ENCODE peak calls at places on chromosomes 3 and 15, in ten cellular contexts. V is heart left ventricle, T is esophagus squamous epithelium, B is body of pancreas, K is psoas muscle, D is adrenal gland, X is fibroblast of lung, I is OCI-LY7, W is IMR-90, U is HCT116. F is an unnamed sample. For H3K4me1, the result is how much of the 10 kb centered on the place peaks cover.

GRCh38 chr3:48674505-48674904 is 11.2 kb downstream of the NCKIPSD start:
- DNase-seq in X (no peak), K (no peak), U (no peak), V (no peak), W (no peak), T (no peak), I (no peak), B (no peak), D (no peak), F (no peak)

GRCh38 chr3:190378240-190378891 is 9.6 kb upstream of the CLDN16 start:
- DNase-seq in W (peak), K (peak), V (no peak), D (peak), I (no peak), X (peak), T (no peak), U (no peak), B (peak), F (peak)

GRCh38 chr15:52802110-52802509 is 12.0 kb upstream of the ONECUT1 start:
- DNase-seq in X (no peak), U (no peak), B (no peak), V (no peak), I (no peak), D (no peak), K (no peak), T (no peak), W (no peak), F (no peak)

GRCh38 chr3:100782359-100782758 is 73.1 kb downstream of the TFG start:
- DNase-seq in U (no peak), D (no peak), B (no peak), T (no peak), K (no peak), X (peak), W (no peak), I (no peak), V (no peak), F (no peak)

GRCh38 chr3:189392969-189393368 is 221.2 kb downstream of the TPRG1 start:
- DNase-seq in U (peak), V (no peak), T (no peak), B (peak), X (no peak), W (no peak), K (no peak), I (no peak), D (no peak), F (no peak)

GRCh38 chr3:170076715-170077238 is 39.0 kb downstream of the GPR160 start:
- DNase-seq in W (peak), T (no peak), X (peak), B (no peak), K (no peak), D (no peak), I (peak), U (no peak), V (no peak), F (peak)

GRCh38 chr3:16741103-16741758 is 136.0 kb upstream of the DAZL start:
- DNase-seq in X (peak), K (peak), D (peak), B (no peak), V (no peak), T (no peak), I (no peak), U (no peak), W (peak), F (no peak)

GRCh38 chr3:52086939-52087675 is 30.7 kb upstream of the DUSP7 start:
- DNase-seq in D (no peak), B (no peak), V (no peak), K (no peak), W (peak), T (no peak), U (no peak), X (no peak), I (no peak), F (peak)

GRCh38 chr15:80208758-80209734 is 43.0 kb downstream of the CTXND1 start:
- DNase-seq in X (no peak), B (no peak), I (no peak), K (no peak), W (no peak), V (no peak), U (no peak), D (no peak), T (no peak), F (no peak)

GRCh38 chr3:154095832-154096421 is 25.3 kb upstream of the ARHGEF26 start:
- DNase-seq in V (no peak), W (peak), U (peak), K (no peak), I (no peak), X (peak), T (no peak), D (no peak), B (no peak), F (no peak)

GRCh38 chr15:87477759-87478687 is 778.5 kb downstream of the NTRK3 start:
- DNase-seq in K (no peak), D (peak), U (no peak), T (no peak), X (peak), I (no peak), V (peak), B (peak), W (peak), F (peak)

GRCh38 chr3:125318859-125319258 is 56.3 kb downstream of the ZNF148 start:
- DNase-seq in I (no peak), X (no peak), V (no peak), T (no peak), U (no peak), W (no peak), B (no peak), K (no peak), D (no peak), F (no peak)

GRCh38 chr15:84834969-84835368 is 17.8 kb downstream of the ALPK3 start:
- DNase-seq in T (no peak), K (peak), W (no peak), X (no peak), V (peak), I (no peak), U (no peak), D (no peak), B (no peak), F (no peak)

GRCh38 chr3:80355144-80355543 is 587.3 kb upstream of the ROBO1 start:
- DNase-seq in D (no peak), B (no peak), U (no peak), I (no peak), V (no peak), K (no peak), T (no peak), W (no peak), X (peak), F (peak)

GRCh38 chr15:73972984-73973682 is 19.0 kb downstream of the STOML1 start:
- DNase-seq in V (peak), U (no peak), B (peak), T (no peak), X (peak), D (peak), I (peak), K (peak), W (peak), F (peak)

GRCh38 chr15:69154684-69155083 is 5.8 kb upstream of the GLCE start:
- DNase-seq in D (no peak), K (no peak), X (peak), V (no peak), T (no peak), W (peak), B (no peak), I (no peak), U (no peak), F (peak)

GRCh38 chr15:100721758-100722550 is 119.6 kb downstream of the ASB7 start:
- DNase-seq in U (peak), D (peak), X (peak), I (no peak), K (peak), T (no peak), V (peak), B (peak), W (peak), F (peak)

DNA sequence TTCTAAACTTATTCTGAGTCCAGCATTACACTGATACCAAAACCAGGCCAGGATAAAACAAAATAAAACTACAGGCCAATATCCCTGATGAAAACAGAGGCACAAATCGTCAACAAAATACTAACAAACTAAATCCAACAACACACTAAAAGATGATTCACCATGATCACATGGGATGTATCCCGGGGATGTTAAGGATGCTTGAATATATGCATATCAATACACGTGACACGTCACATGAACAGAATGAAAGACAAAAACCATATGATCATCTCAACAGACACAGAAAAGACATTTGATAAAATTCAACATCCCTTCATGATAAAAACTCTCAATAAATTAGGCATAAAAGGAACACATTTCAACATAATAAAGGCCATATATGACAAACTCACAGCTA is 91.5 kb downstream of the CSNK1G1 start:
- DNase-seq in K (no peak), U (no peak), V (no peak), T (no peak), B (no peak), I (no peak), W (no peak), X (no peak), D (no peak), F (no peak)
- TF ChIP-seq CTCF in K (no peak), U (no peak), V (no peak), T (no peak), B (no peak), I (no peak), W (no peak), X (no peak), D (no peak), F (no peak)

DNA sequence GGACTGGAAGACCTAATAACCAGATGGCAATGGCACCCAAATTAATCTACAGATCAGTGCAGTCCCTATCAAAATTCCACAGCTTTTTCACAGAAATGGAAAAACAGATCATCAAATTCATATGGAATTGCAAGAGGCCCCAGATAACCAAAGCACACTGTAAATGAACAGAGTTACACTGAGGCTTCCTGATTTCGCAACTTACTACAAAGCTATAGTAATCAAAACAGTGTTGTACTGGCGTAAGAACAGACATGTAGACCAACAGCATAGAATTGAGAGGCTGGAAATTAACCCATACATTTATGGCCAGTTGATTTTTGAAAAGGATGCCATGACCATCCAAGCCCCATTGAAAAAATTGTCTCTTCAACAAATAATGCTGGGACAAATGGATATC is 16.2 kb downstream of the XPC start:
- DNase-seq in W (no peak), D (no peak), T (no peak), U (no peak), I (no peak), V (no peak), K (no peak), X (no peak), B (no peak), F (peak)
- H3K4me1 ChIP-seq in W (under half), D (under half), T (under half), U (under half), I (under half), V (under half), K (under half), X (under half), B (under half), F (under half)

GRCh38 chr3:10320320-10320677 is 613 bp downstream of the SEC13 start:
- DNase-seq in B (no peak), T (no peak), U (no peak), D (no peak), K (no peak), I (peak), X (no peak), V (no peak), W (no peak), F (no peak)

GRCh38 chr3:10319804-10320203 is 1.1 kb downstream of the SEC13 start:
- DNase-seq in U (no peak), K (no peak), I (no peak), V (no peak), B (no peak), X (peak), T (no peak), D (no peak), W (peak), F (peak)

GRCh38 chr3:10321630-10322354 is 880 bp upstream of the SEC13 start:
- DNase-seq in W (no peak), U (no peak), B (no peak), X (no peak), V (no peak), K (no peak), D (no peak), T (no peak), I (no peak), F (no peak)

GRCh38 chr3:10319251-10319650 is 1.7 kb downstream of the SEC13 start:
- DNase-seq in U (no peak), T (no peak), I (no peak), K (no peak), X (no peak), B (no peak), W (no peak), D (no peak), V (no peak), F (no peak)

GRCh38 chr3:10322355-10322715 is 1.4 kb upstream of the SEC13 start:
- DNase-seq in I (peak), X (no peak), W (no peak), T (no peak), D (no peak), K (no peak), B (no peak), U (peak), V (no peak), F (no peak)
- TF ChIP-seq CTCF in I (peak), X (peak), W (peak), T (no peak), D (no peak), K (peak), B (no peak), U (peak), V (no peak), F (peak)

GRCh38 chr15:67091073-67091965 is 25.9 kb downstream of the SMAD3 start:
- DNase-seq in V (peak), T (no peak), B (peak), D (peak), I (no peak), X (peak), K (peak), W (peak), U (peak), F (peak)

GRCh38 chr15:67091966-67092677 is 26.7 kb downstream of the SMAD3 start:
- DNase-seq in B (no peak), T (no peak), W (no peak), V (no peak), I (no peak), D (no peak), K (no peak), X (no peak), U (no peak), F (no peak)

GRCh38 chr15:67094001-67094826 is 28.8 kb downstream of the SMAD3 start:
- DNase-seq in B (no peak), W (no peak), I (no peak), X (no peak), K (no peak), T (no peak), D (no peak), U (no peak), V (no peak), F (no peak)

GRCh38 chr15:67093146-67093874 is 27.9 kb downstream of the SMAD3 start:
- DNase-seq in B (peak), X (no peak), T (peak), V (no peak), W (no peak), D (peak), K (no peak), I (peak), U (no peak), F (no peak)

GRCh38 chr15:67092726-67093125 is 27.3 kb downstream of the SMAD3 start:
- DNase-seq in T (no peak), U (no peak), D (no peak), K (no peak), I (no peak), V (no peak), B (no peak), X (no peak), W (no peak), F (no peak)
- H3K4me1 ChIP-seq in T (half or more), U (half or more), D (under half), K (half or more), I (half or more), V (under half), B (half or more), X (half or more), W (half or more), F (half or more)

GRCh38 chr15:65835452-65835851 is 33.8 kb upstream of the RAB11A start:
- DNase-seq in T (no peak), D (no peak), U (no peak), X (peak), B (no peak), W (no peak), I (no peak), V (no peak), K (no peak), F (no peak)

GRCh38 chr15:65829150-65829764 is 37.2 kb upstream of the DENND4A start:
- DNase-seq in W (peak), U (peak), K (no peak), X (peak), B (peak), I (peak), D (no peak), T (no peak), V (no peak), F (peak)

GRCh38 chr15:65833501-65834220 is 35.6 kb upstream of the RAB11A start:
- DNase-seq in B (peak), X (no peak), V (peak), W (no peak), I (no peak), D (peak), U (no peak), T (no peak), K (peak), F (no peak)

GRCh38 chr15:65834603-65835282 is 34.5 kb upstream of the RAB11A start:
- DNase-seq in I (no peak), T (no peak), W (no peak), D (no peak), X (no peak), K (no peak), B (no peak), V (no peak), U (no peak), F (no peak)

GRCh38 chr15:65832549-65833364 is 36.5 kb upstream of the RAB11A start:
- DNase-seq in X (peak), U (peak), T (no peak), V (peak), B (peak), I (peak), W (peak), K (peak), D (peak), F (peak)
- TF ChIP-seq CTCF in X (peak), U (peak), T (no peak), V (no peak), B (peak), I (no peak), W (peak), K (peak), D (peak), F (no peak)

F was measured in cardiac muscle cell.